ENCODE peak calls at places on chromosome 18, in nine cellular contexts. P, L, X, C, T, M, U, A and Y are unnamed samples.

GRCh38 chr18:70535041-70535440 is 246.2 kb downstream of the SOCS6 start:
- DNase-seq in L (peak; percentile 12), U (no peak), M (no peak), T (no peak), A (no peak), C (no peak), X (no peak), P (no peak), Y (no peak)

GRCh38 chr18:50469380-50469781 is 90.5 kb upstream of the MAPK4 start:
- DNase-seq in A (no peak), M (no peak), T (no peak), C (no peak), X (no peak), P (no peak), U (no peak), L (no peak), Y (no peak)

GRCh38 chr18:31102020-31102684 is at the start of gene DSC2:
- DNase-seq in X (no peak), M (no peak), U (peak; percentile 13), P (no peak), C (no peak), T (peak; percentile 86), L (no peak), A (no peak), Y (no peak)

GRCh38 chr18:22167471-22168151 is 1.8 kb upstream of the GATA6 start:
- DNase-seq in L (no peak), T (peak; percentile 60), M (peak; percentile 30), X (peak; percentile 8), U (no peak), A (no peak), C (no peak), P (no peak), Y (no peak)

GRCh38 chr18:71673954-71674353 is 870.2 kb downstream of the CBLN2 start:
- DNase-seq in T (no peak), X (no peak), A (no peak), C (no peak), U (no peak), L (no peak), P (no peak), M (no peak), Y (no peak)

GRCh38 chr18:58615150-58616132 is 13.4 kb downstream of the ALPK2 start:
- DNase-seq in X (peak; percentile 52), P (no peak), T (peak; percentile 21), L (no peak), A (no peak), M (peak; percentile 71), U (peak; percentile 49), C (no peak), Y (no peak)

GRCh38 chr18:59681521-59682004 is 15.7 kb downstream of the CCBE1 start:
- DNase-seq in T (no peak), A (no peak), M (no peak), X (no peak), C (no peak), U (no peak), L (no peak), P (no peak), Y (no peak)

GRCh38 chr18:51578403-51578980 is 381.0 kb upstream of the MEX3C start:
- DNase-seq in C (no peak), U (no peak), T (no peak), M (no peak), P (no peak), A (no peak), X (no peak), L (no peak), Y (no peak)

GRCh38 chr18:61606759-61607158 is 273.5 kb downstream of the CDH20 start:
- DNase-seq in L (peak; percentile 89), U (no peak), T (peak; percentile 30), P (no peak), C (peak; percentile 48), M (peak; percentile 97), A (no peak), X (peak; percentile 96), Y (peak; percentile 96)

GRCh38 chr18:10455726-10456453 is 1.5 kb downstream of the APCDD1 start:
- DNase-seq in P (no peak), X (no peak), A (no peak), T (no peak), U (no peak), L (no peak), C (no peak), M (no peak), Y (no peak)

GRCh38 chr18:80196528-80197320 is 50.6 kb downstream of the PARD6G start:
- DNase-seq in M (peak; percentile 16), U (no peak), C (no peak), A (no peak), T (no peak), L (peak; percentile 85), X (peak; percentile 52), P (no peak), Y (peak; percentile 30)

GRCh38 chr18:903703-904102 is 968 bp upstream of the ADCYAP1 start:
- DNase-seq in T (no peak), U (no peak), P (no peak), X (peak; percentile 47), L (peak; percentile 62), M (peak; percentile 45), A (no peak), C (no peak), Y (peak; percentile 14)

GRCh38 chr18:55588876-55589595 is 1.0 kb upstream of the TCF4 start:
- DNase-seq in A (no peak), P (no peak), X (peak; percentile 48), M (peak; percentile 24), L (peak; percentile 36), U (no peak), C (no peak), T (no peak), Y (no peak)

GRCh38 chr18:14941256-14941655 is 193.3 kb downstream of the ANKRD30B start:
- DNase-seq in A (no peak), U (no peak), X (no peak), M (no peak), L (no peak), T (peak; percentile 88), P (no peak), C (no peak), Y (no peak)

GRCh38 chr18:61736168-61736567 is 156.6 kb downstream of the RNF152 start:
- DNase-seq in C (no peak), U (no peak), A (no peak), M (no peak), X (no peak), P (no peak), T (no peak), L (no peak), Y (no peak)

GRCh38 chr18:74625157-74625556 is 27.5 kb downstream of the ZNF407 start:
- DNase-seq in P (no peak), A (no peak), M (no peak), C (no peak), X (no peak), L (peak; percentile 59), U (no peak), T (no peak), Y (no peak)

GRCh38 chr18:60500960-60501359 is 128.4 kb upstream of the MC4R start:
- DNase-seq in A (no peak), M (peak; percentile 1), P (no peak), U (no peak), T (no peak), C (no peak), X (no peak), L (no peak), Y (no peak)

GRCh38 chr18:75257596-75257995 is 47.0 kb downstream of the TSHZ1 start:
- DNase-seq in C (no peak), T (no peak), P (no peak), M (no peak), L (no peak), U (no peak), X (no peak), A (no peak), Y (no peak)

GRCh38 chr18:23422751-23423418 is 30.2 kb upstream of the RIOK3 start:
- DNase-seq in T (peak; percentile 77), U (peak; percentile 73), L (no peak), M (peak; percentile 90), C (no peak), A (no peak), X (peak; percentile 60), P (no peak), Y (no peak)

GRCh38 chr18:61964616-61965015 is 71.8 kb upstream of the RNF152 start:
- DNase-seq in C (no peak), U (no peak), T (no peak), X (no peak), L (no peak), M (peak; percentile 60), P (no peak), A (no peak), Y (no peak)

GRCh38 chr18:3493501-3494244 is 43.7 kb downstream of the TGIF1 start:
- DNase-seq in A (no peak), P (no peak), X (no peak), T (no peak), L (no peak), M (no peak), C (no peak), U (no peak), Y (no peak)

GRCh38 chr18:49742563-49743295 is 70.6 kb downstream of the ACAA2 start:
- DNase-seq in X (no peak), L (no peak), M (no peak), P (no peak), A (no peak), C (no peak), T (no peak), U (no peak), Y (no peak)

GRCh38 chr18:23968638-23969037 is 45.9 kb upstream of the TTC39C start:
- DNase-seq in T (no peak), M (no peak), P (no peak), X (no peak), U (no peak), A (no peak), C (no peak), L (no peak), Y (no peak)

GRCh38 chr18:23178201-23178600 is 42.9 kb downstream of the CABLES1 start:
- DNase-seq in M (no peak), U (no peak), L (no peak), C (no peak), P (no peak), X (no peak), A (no peak), T (no peak), Y (no peak)

GRCh38 chr18:58315739-58316215 is 271.8 kb downstream of the NEDD4L start:
- DNase-seq in L (no peak), X (peak; percentile 17), P (no peak), T (peak; percentile 61), U (no peak), A (no peak), C (no peak), M (no peak), Y (no peak)

GRCh38 chr18:37398248-37398920 is 167.2 kb downstream of the CELF4 start:
- DNase-seq in L (no peak), A (no peak), U (no peak), M (peak; percentile 73), T (no peak), X (peak; percentile 29), C (no peak), P (no peak), Y (no peak)

GRCh38 chr18:38551881-38552280 is 986.3 kb upstream of the CELF4 start:
- DNase-seq in U (no peak), L (no peak), M (no peak), P (no peak), X (no peak), T (no peak), C (no peak), A (no peak), Y (no peak)

GRCh38 chr18:21686282-21687105 is 18.1 kb downstream of the ABHD3 start:
- DNase-seq in T (no peak), P (peak; percentile 18), U (no peak), X (no peak), C (no peak), M (no peak), L (peak; percentile 41), A (no peak), Y (no peak)

GRCh38 chr18:63189041-63189440 is 130.5 kb downstream of the BCL2 start:
- DNase-seq in A (no peak), U (no peak), X (no peak), M (no peak), T (no peak), L (no peak), C (no peak), P (no peak), Y (no peak)

GRCh38 chr18:22422909-22423548 is 5.3 kb upstream of the CTAGE1 start:
- DNase-seq in A (no peak), P (no peak), M (peak; percentile 34), U (no peak), T (no peak), C (no peak), X (no peak), L (peak; percentile 20), Y (no peak)

GRCh38 chr18:22912835-22913234 is 20.3 kb upstream of the RBBP8 start:
- DNase-seq in T (no peak), P (no peak), L (peak; percentile 77), X (no peak), U (no peak), M (no peak), A (no peak), C (no peak), Y (no peak)